ENCODE peak calls at places on chromosomes 7 and 10, in four cellular contexts. W is H9, N is neuronal stem cell, T is H1. L is an unnamed sample.
A peak's percentile ranks its signal among the peaks of the same experiment; 100 is the strongest.

GRCh38 chr10:69891057-69891617 is 89.4 kb downstream of the COL13A1 start:
- DNase-seq in W (no peak), N (no peak), T (no peak), L (no peak)

GRCh38 chr10:117216611-117217195 is 19.4 kb downstream of the KCNK18 start:
- DNase-seq in W (peak; percentile 82), N (peak; percentile 76), T (peak; percentile 93), L (peak; percentile 57)

GRCh38 chr10:6513509-6513908 is 66.6 kb downstream of the PRKCQ start:
- DNase-seq in W (no peak), N (no peak), T (no peak), L (no peak)

GRCh38 chr7:91949221-91950009 is 8.8 kb downstream of the AKAP9 start:
- DNase-seq in W (no peak), N (no peak), T (no peak), L (peak; percentile 60)

GRCh38 chr10:110207805-110208613 is 604 bp downstream of the MXI1 start:
- DNase-seq in W (peak; percentile 57), N (peak; percentile 48), T (peak; percentile 67), L (peak; percentile 17)

GRCh38 chr7:36962367-36962766 is 238.1 kb upstream of the AOAH start:
- DNase-seq in W (no peak), N (no peak), T (no peak), L (no peak)

GRCh38 chr7:16708980-16709379 is 44.6 kb upstream of the TSPAN13 start:
- DNase-seq in W (no peak), N (no peak), T (no peak), L (peak; percentile 98)

GRCh38 chr7:102914585-102914984 is 1.8 kb downstream of the LRRC17 start:
- DNase-seq in W (peak; percentile 62), N (no peak), T (no peak), L (peak; percentile 93)

GRCh38 chr7:91798425-91798824 is 82.1 kb downstream of the MTERF1 start:
- DNase-seq in W (no peak), N (no peak), T (no peak), L (no peak)

GRCh38 chr7:99457050-99457645 is 8.8 kb downstream of the ATP5MF start:
- DNase-seq in W (no peak), N (no peak), T (no peak), L (no peak)

GRCh38 chr10:71513896-71514295 is 117.2 kb downstream of the CDH23 start:
- DNase-seq in W (no peak), N (no peak), T (no peak), L (no peak)

GRCh38 chr10:8070440-8070839 is 16.0 kb downstream of the GATA3 start:
- DNase-seq in W (no peak), N (no peak), T (no peak), L (no peak)
- H2BK5ac ChIP-seq in W (no peak overlapping the region), N (no peak overlapping the region), T (no peak overlapping the region), L (no peak overlapping the region)

DNA sequence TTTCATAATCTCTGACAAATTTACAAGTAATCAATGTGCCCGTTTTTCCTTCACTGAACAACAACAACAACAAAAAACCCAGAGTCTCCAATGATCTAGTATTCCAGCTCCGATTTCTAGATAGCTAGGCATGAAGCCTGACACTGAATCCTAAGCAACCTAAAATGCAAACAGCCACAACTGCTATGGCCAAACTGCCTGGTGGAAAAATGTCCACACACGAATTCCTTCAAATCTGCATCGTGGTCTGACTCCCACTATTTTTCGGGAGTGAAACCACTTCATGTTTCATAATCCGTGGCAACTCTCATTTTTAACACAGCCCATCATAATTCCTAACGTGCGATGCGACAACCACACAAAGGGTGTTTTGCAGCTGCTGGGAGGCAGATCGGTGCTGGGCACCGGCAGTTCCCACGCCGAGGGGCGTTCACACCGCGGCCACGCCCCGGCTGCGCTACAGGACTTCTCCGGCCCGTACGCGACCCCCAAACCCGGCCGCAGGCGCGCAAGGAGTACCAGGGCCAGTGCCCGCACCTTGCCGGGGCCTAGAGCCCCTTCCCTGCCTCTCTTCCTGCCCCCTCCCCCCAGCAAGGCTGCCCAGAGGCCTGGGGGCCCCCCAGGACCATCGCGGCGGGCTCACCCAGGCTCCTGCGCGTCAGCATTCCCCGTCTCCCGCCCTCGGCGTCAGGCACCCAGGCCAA is 814 bp downstream of the RUFY2 start:
- DNase-seq in W (peak; percentile 80), N (peak; percentile 47), T (peak; percentile 85), L (peak; percentile 58)
- H3K23ac ChIP-seq in W (no peak overlapping the region), N (peak overlapping the region; percentile 98), T (no peak overlapping the region), L (peak overlapping the region; percentile 73)

GRCh38 chr10:11612004-11613001 is 853 bp upstream of the USP6NL start:
- DNase-seq in W (no peak), N (no peak), T (no peak), L (no peak)
- H2BK5ac ChIP-seq in W (no peak overlapping the region), N (no peak overlapping the region), T (no peak overlapping the region), L (no peak overlapping the region)

DNA sequence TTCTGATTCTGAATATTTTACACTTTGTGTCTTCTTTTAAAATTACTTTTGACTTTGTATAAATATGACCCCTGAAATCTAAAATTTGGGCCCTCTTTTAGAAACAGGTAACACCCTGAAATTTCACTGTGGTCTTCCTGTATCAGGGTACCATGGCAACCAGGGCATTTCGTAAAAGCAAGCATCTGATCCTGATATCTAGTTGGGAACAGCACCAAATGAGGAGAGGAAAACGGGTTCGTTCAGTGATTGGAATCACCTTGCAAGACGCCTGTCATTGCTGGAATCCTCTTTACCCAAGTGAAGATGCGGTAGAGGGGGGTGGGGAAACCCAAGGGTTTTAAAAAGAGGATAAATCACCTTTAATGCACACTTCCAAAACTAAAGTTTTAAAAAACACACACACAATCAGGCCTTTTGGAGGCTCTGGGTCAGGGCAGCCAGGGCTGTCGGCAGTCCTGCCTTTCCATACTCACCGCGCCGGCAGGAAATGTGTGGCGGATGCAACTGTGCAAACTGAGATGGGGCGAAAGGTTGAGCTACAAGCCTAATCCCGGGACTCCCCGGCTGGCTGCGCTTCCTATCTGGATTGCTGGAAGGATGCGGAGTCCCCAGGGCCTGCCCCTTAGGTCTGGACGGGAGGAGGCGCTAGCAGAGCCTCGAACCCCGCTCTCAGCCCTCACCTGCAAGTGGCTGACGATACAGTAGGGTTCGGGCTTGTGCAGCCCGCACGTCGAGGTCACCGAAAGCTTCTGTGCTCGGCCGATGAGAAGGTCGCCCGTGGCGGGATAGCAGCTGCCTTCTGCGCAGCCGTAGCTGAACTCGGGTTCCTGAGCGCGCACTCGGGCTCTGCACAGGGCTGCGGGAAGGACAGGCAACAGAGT is 1.8 kb downstream of the LAMB1 start:
- DNase-seq in W (peak; percentile 85), N (peak; percentile 41), T (peak; percentile 77), L (peak; percentile 30)
- H3K23ac ChIP-seq in W (no peak overlapping the region), N (peak overlapping the region; percentile 92), T (no peak overlapping the region), L (peak overlapping the region; percentile 98)

GRCh38 chr7:151631149-151631967 is 111.7 kb upstream of the RHEB start:
- DNase-seq in W (peak; percentile 46), N (peak; percentile 44), T (no peak), L (no peak)

GRCh38 chr7:151632750-151633515 is 113.2 kb upstream of the RHEB start:
- DNase-seq in W (peak; percentile 65), N (peak; percentile 46), T (peak; percentile 68), L (peak; percentile 23)

GRCh38 chr7:151630349-151630748 is 110.7 kb upstream of the RHEB start:
- DNase-seq in W (no peak), N (no peak), T (no peak), L (no peak)

GRCh38 chr7:151633516-151633812 is 113.8 kb upstream of the RHEB start:
- DNase-seq in W (no peak), N (no peak), T (no peak), L (no peak)

GRCh38 chr7:151631968-151632749 is 112.5 kb upstream of the RHEB start:
- DNase-seq in W (peak; percentile 81), N (peak; percentile 68), T (peak; percentile 88), L (peak; percentile 64)
- H2BK5ac ChIP-seq in W (no peak overlapping the region), N (no peak overlapping the region), T (no peak overlapping the region), L (peak overlapping the region; percentile 68)

GRCh38 chr7:39732837-39733804 is 109.7 kb downstream of the RALA start:
- DNase-seq in W (peak; percentile 97), N (peak; percentile 96), T (peak; percentile 99), L (peak; percentile 98)
- H3K23ac ChIP-seq in W (no peak overlapping the region), N (no peak overlapping the region), T (no peak overlapping the region), L (peak overlapping the region; percentile 96)

L was measured in IMR-90.